ENCODE peak calls at places on chromosomes 6 and 20, in ten cellular contexts. One of them, this sample, is unnamed.
A peak's percentile ranks its signal among the peaks of the same experiment; 100 is the strongest.

GRCh38 chr20:19992996-19993908 is 23.9 kb upstream of the NAA20 start:
- DNase-seq in stomach: no peak
- DNase-seq in GM12891: no peak
- DNase-seq in sigmoid colon: no peak
- DNase-seq in endothelial cell of umbilical vein: peak; percentile 86
- DNase-seq in HL-60: no peak
- DNase-seq in GM12878: no peak
- DNase-seq in GM23338: peak; percentile 30
- DNase-seq in H1: no peak
- DNase-seq in prostate gland: peak; percentile 52
- DNase-seq in this sample: no peak

GRCh38 chr6:24673625-24674024 is 6.7 kb downstream of the ACOT13 start:
- DNase-seq in stomach: no peak
- DNase-seq in GM12891: no peak
- DNase-seq in sigmoid colon: no peak
- DNase-seq in endothelial cell of umbilical vein: no peak
- DNase-seq in HL-60: no peak
- DNase-seq in GM12878: no peak
- DNase-seq in GM23338: peak; percentile 60
- DNase-seq in H1: no peak
- DNase-seq in prostate gland: no peak
- DNase-seq in this sample: no peak

GRCh38 chr6:101266063-101266462 is 127.4 kb upstream of the GRIK2 start:
- DNase-seq in stomach: no peak
- DNase-seq in GM12891: no peak
- DNase-seq in sigmoid colon: no peak
- DNase-seq in endothelial cell of umbilical vein: no peak
- DNase-seq in HL-60: no peak
- DNase-seq in GM12878: no peak
- DNase-seq in GM23338: no peak
- DNase-seq in H1: no peak
- DNase-seq in prostate gland: no peak
- DNase-seq in this sample: no peak

GRCh38 chr20:22816016-22816415 is 219.1 kb upstream of the SSTR4 start:
- DNase-seq in stomach: no peak
- DNase-seq in GM12891: no peak
- DNase-seq in sigmoid colon: no peak
- DNase-seq in endothelial cell of umbilical vein: no peak
- DNase-seq in HL-60: no peak
- DNase-seq in GM12878: no peak
- DNase-seq in GM23338: no peak
- DNase-seq in H1: no peak
- DNase-seq in prostate gland: no peak
- DNase-seq in this sample: no peak

GRCh38 chr20:2756056-2756611 is 44.3 kb downstream of the CPXM1 start:
- DNase-seq in stomach: no peak
- DNase-seq in GM12891: no peak
- DNase-seq in sigmoid colon: peak; percentile 52
- DNase-seq in endothelial cell of umbilical vein: peak; percentile 43
- DNase-seq in HL-60: no peak
- DNase-seq in GM12878: no peak
- DNase-seq in GM23338: peak; percentile 86
- DNase-seq in H1: no peak
- DNase-seq in prostate gland: no peak
- DNase-seq in this sample: no peak

GRCh38 chr20:37378785-37379598 is 33.1 kb downstream of the SRC start:
- DNase-seq in stomach: peak; percentile 51
- DNase-seq in GM12891: no peak
- DNase-seq in sigmoid colon: peak; percentile 68
- DNase-seq in endothelial cell of umbilical vein: peak; percentile 55
- DNase-seq in HL-60: no peak
- DNase-seq in GM12878: no peak
- DNase-seq in GM23338: peak; percentile 47
- DNase-seq in H1: no peak
- DNase-seq in prostate gland: no peak
- DNase-seq in this sample: no peak

GRCh38 chr20:16290358-16290757 is 282.9 kb downstream of the KIF16B start:
- DNase-seq in stomach: no peak
- DNase-seq in GM12891: no peak
- DNase-seq in sigmoid colon: no peak
- DNase-seq in endothelial cell of umbilical vein: no peak
- DNase-seq in HL-60: no peak
- DNase-seq in GM12878: no peak
- DNase-seq in GM23338: no peak
- DNase-seq in H1: no peak
- DNase-seq in prostate gland: no peak
- DNase-seq in this sample: peak; percentile 37

GRCh38 chr6:150142657-150143501 is at the start of gene PPP1R14C:
- DNase-seq in stomach: no peak
- DNase-seq in GM12891: peak; percentile 35
- DNase-seq in sigmoid colon: no peak
- DNase-seq in endothelial cell of umbilical vein: no peak
- DNase-seq in HL-60: no peak
- DNase-seq in GM12878: no peak
- DNase-seq in GM23338: peak; percentile 82
- DNase-seq in H1: no peak
- DNase-seq in prostate gland: no peak
- DNase-seq in this sample: no peak

GRCh38 chr6:116059713-116060571 is 749 bp downstream of the FRK start:
- DNase-seq in stomach: peak; percentile 44
- DNase-seq in GM12891: no peak
- DNase-seq in sigmoid colon: no peak
- DNase-seq in endothelial cell of umbilical vein: no peak
- DNase-seq in HL-60: no peak
- DNase-seq in GM12878: peak; percentile 62
- DNase-seq in GM23338: no peak
- DNase-seq in H1: no peak
- DNase-seq in prostate gland: peak; percentile 36
- DNase-seq in this sample: no peak

GRCh38 chr6:116386581-116387299 is 16.0 kb downstream of the DSE start:
- DNase-seq in stomach: no peak
- DNase-seq in GM12891: no peak
- DNase-seq in sigmoid colon: no peak
- DNase-seq in endothelial cell of umbilical vein: peak; percentile 17
- DNase-seq in HL-60: no peak
- DNase-seq in GM12878: no peak
- DNase-seq in GM23338: no peak
- DNase-seq in H1: no peak
- DNase-seq in prostate gland: no peak
- DNase-seq in this sample: no peak

GRCh38 chr20:20946122-20946759 is 159.9 kb downstream of the LINC00237 start:
- DNase-seq in stomach: no peak
- DNase-seq in GM12891: no peak
- DNase-seq in sigmoid colon: no peak
- DNase-seq in endothelial cell of umbilical vein: no peak
- DNase-seq in HL-60: no peak
- DNase-seq in GM12878: no peak
- DNase-seq in GM23338: no peak
- DNase-seq in H1: no peak
- DNase-seq in prostate gland: no peak
- DNase-seq in this sample: no peak

GRCh38 chr20:8215516-8215915 is 83.5 kb downstream of the PLCB1 start:
- DNase-seq in stomach: no peak
- DNase-seq in GM12891: no peak
- DNase-seq in sigmoid colon: peak; percentile 71
- DNase-seq in endothelial cell of umbilical vein: peak; percentile 16
- DNase-seq in HL-60: no peak
- DNase-seq in GM12878: no peak
- DNase-seq in GM23338: no peak
- DNase-seq in H1: no peak
- DNase-seq in prostate gland: peak; percentile 20
- DNase-seq in this sample: no peak

GRCh38 chr20:13771853-13772453 is 12.8 kb downstream of the ESF1 start:
- DNase-seq in stomach: no peak
- DNase-seq in GM12891: no peak
- DNase-seq in sigmoid colon: no peak
- DNase-seq in endothelial cell of umbilical vein: peak; percentile 31
- DNase-seq in HL-60: no peak
- DNase-seq in GM12878: no peak
- DNase-seq in GM23338: peak; percentile 55
- DNase-seq in H1: no peak
- DNase-seq in prostate gland: no peak
- DNase-seq in this sample: no peak

DNA sequence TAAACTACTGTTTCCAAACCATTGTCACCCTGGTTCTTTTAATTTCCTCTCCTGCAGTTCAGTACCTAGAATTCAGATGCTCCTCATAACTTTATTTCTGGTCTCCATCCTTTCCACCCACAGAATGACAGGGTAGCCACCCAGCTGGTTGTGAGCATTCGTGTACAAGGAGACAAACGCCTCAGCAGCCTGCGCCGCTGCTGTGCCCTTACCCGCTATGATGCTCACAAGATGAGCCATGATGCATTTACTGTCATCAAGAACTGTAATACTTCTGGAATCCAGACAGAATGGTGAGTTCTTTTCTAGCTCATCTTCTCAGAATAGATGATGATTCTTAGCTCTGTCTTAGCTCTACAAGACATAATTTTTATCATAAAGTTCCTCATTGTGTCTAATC is 18.6 kb downstream of the GTPBP2 start:
- DNase-seq in stomach: no peak
- DNase-seq in GM12891: no peak
- DNase-seq in sigmoid colon: no peak
- DNase-seq in endothelial cell of umbilical vein: no peak
- DNase-seq in HL-60: no peak
- DNase-seq in GM12878: no peak
- DNase-seq in GM23338: no peak
- DNase-seq in H1: no peak
- DNase-seq in prostate gland: no peak
- DNase-seq in this sample: no peak
- TF ChIP-seq POLR2AphosphoS5 in stomach: no peak
- TF ChIP-seq POLR2AphosphoS5 in GM12891: no peak
- TF ChIP-seq POLR2AphosphoS5 in sigmoid colon: no peak
- TF ChIP-seq POLR2AphosphoS5 in endothelial cell of umbilical vein: no peak
- TF ChIP-seq POLR2AphosphoS5 in HL-60: no peak
- TF ChIP-seq POLR2AphosphoS5 in GM12878: no peak
- TF ChIP-seq POLR2AphosphoS5 in GM23338: no peak
- TF ChIP-seq POLR2AphosphoS5 in H1: no peak
- TF ChIP-seq POLR2AphosphoS5 in prostate gland: no peak
- TF ChIP-seq POLR2AphosphoS5 in this sample: no peak

GRCh38 chr6:139166238-139166955 is 31.5 kb downstream of the HECA start:
- DNase-seq in stomach: no peak
- DNase-seq in GM12891: no peak
- DNase-seq in sigmoid colon: no peak
- DNase-seq in endothelial cell of umbilical vein: no peak
- DNase-seq in HL-60: no peak
- DNase-seq in GM12878: no peak
- DNase-seq in GM23338: no peak
- DNase-seq in H1: no peak
- DNase-seq in prostate gland: no peak
- DNase-seq in this sample: no peak
- TF ChIP-seq POLR2AphosphoS5 in stomach: no peak
- TF ChIP-seq POLR2AphosphoS5 in GM12891: no peak
- TF ChIP-seq POLR2AphosphoS5 in sigmoid colon: no peak
- TF ChIP-seq POLR2AphosphoS5 in endothelial cell of umbilical vein: no peak
- TF ChIP-seq POLR2AphosphoS5 in HL-60: no peak
- TF ChIP-seq POLR2AphosphoS5 in GM12878: no peak
- TF ChIP-seq POLR2AphosphoS5 in GM23338: no peak
- TF ChIP-seq POLR2AphosphoS5 in H1: no peak
- TF ChIP-seq POLR2AphosphoS5 in prostate gland: no peak
- TF ChIP-seq POLR2AphosphoS5 in this sample: no peak

GRCh38 chr6:160357088-160357487 is 8.9 kb downstream of the SLC22A3 start:
- DNase-seq in stomach: no peak
- DNase-seq in GM12891: no peak
- DNase-seq in sigmoid colon: no peak
- DNase-seq in endothelial cell of umbilical vein: no peak
- DNase-seq in HL-60: no peak
- DNase-seq in GM12878: no peak
- DNase-seq in GM23338: no peak
- DNase-seq in H1: no peak
- DNase-seq in prostate gland: no peak
- DNase-seq in this sample: no peak
- TF ChIP-seq POLR2AphosphoS5 in stomach: no peak
- TF ChIP-seq POLR2AphosphoS5 in GM12891: no peak
- TF ChIP-seq POLR2AphosphoS5 in sigmoid colon: no peak
- TF ChIP-seq POLR2AphosphoS5 in endothelial cell of umbilical vein: no peak
- TF ChIP-seq POLR2AphosphoS5 in HL-60: no peak
- TF ChIP-seq POLR2AphosphoS5 in GM12878: no peak
- TF ChIP-seq POLR2AphosphoS5 in GM23338: no peak
- TF ChIP-seq POLR2AphosphoS5 in H1: no peak
- TF ChIP-seq POLR2AphosphoS5 in prostate gland: no peak
- TF ChIP-seq POLR2AphosphoS5 in this sample: no peak

GRCh38 chr6:11329841-11330765 is 97.6 kb upstream of the NEDD9 start:
- DNase-seq in stomach: no peak
- DNase-seq in GM12891: no peak
- DNase-seq in sigmoid colon: no peak
- DNase-seq in endothelial cell of umbilical vein: peak; percentile 53
- DNase-seq in HL-60: no peak
- DNase-seq in GM12878: no peak
- DNase-seq in GM23338: no peak
- DNase-seq in H1: no peak
- DNase-seq in prostate gland: peak; percentile 20
- DNase-seq in this sample: no peak

GRCh38 chr6:11331136-11331535 is 98.7 kb upstream of the NEDD9 start:
- DNase-seq in stomach: no peak
- DNase-seq in GM12891: no peak
- DNase-seq in sigmoid colon: no peak
- DNase-seq in endothelial cell of umbilical vein: no peak
- DNase-seq in HL-60: no peak
- DNase-seq in GM12878: no peak
- DNase-seq in GM23338: no peak
- DNase-seq in H1: no peak
- DNase-seq in prostate gland: no peak
- DNase-seq in this sample: no peak

GRCh38 chr6:11335826-11336225 is 103.4 kb upstream of the NEDD9 start:
- DNase-seq in stomach: no peak
- DNase-seq in GM12891: no peak
- DNase-seq in sigmoid colon: no peak
- DNase-seq in endothelial cell of umbilical vein: no peak
- DNase-seq in HL-60: no peak
- DNase-seq in GM12878: no peak
- DNase-seq in GM23338: no peak
- DNase-seq in H1: no peak
- DNase-seq in prostate gland: no peak
- DNase-seq in this sample: no peak

GRCh38 chr6:11332463-11332862 is 100.0 kb upstream of the NEDD9 start:
- DNase-seq in stomach: no peak
- DNase-seq in GM12891: no peak
- DNase-seq in sigmoid colon: no peak
- DNase-seq in endothelial cell of umbilical vein: no peak
- DNase-seq in HL-60: no peak
- DNase-seq in GM12878: no peak
- DNase-seq in GM23338: no peak
- DNase-seq in H1: no peak
- DNase-seq in prostate gland: no peak
- DNase-seq in this sample: no peak

DNA sequence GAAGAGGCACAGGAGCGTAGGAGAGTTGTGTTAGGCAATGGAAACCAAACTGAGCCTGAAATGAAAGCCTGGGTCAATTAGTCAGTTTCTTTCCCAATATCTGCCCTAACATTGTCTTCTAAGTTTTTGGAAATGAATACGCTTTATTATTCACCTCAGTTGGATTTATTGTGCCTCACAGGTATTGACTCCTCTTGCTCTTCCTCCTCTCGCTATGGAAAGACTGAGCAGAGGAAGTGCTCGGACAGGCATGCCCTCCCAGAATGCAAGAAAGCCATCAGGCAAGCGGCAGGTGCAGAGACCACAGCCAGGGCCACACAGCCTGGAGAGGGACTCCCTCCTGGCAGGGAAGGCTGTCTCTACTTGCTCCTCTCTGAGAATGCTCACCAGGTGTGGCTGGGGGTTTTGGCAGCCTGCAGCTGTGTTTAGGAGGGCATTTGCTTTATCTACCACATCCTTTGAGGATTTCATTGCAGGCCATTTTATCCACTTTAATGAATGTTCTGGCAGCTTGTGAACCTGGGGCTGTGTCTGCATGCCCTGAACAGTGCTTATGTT is 100.9 kb upstream of the NEDD9 start:
- DNase-seq in stomach: no peak
- DNase-seq in GM12891: no peak
- DNase-seq in sigmoid colon: no peak
- DNase-seq in endothelial cell of umbilical vein: no peak
- DNase-seq in HL-60: no peak
- DNase-seq in GM12878: no peak
- DNase-seq in GM23338: peak; percentile 12
- DNase-seq in H1: no peak
- DNase-seq in prostate gland: no peak
- DNase-seq in this sample: no peak
- TF ChIP-seq POLR2AphosphoS5 in stomach: no peak
- TF ChIP-seq POLR2AphosphoS5 in GM12891: no peak
- TF ChIP-seq POLR2AphosphoS5 in sigmoid colon: no peak
- TF ChIP-seq POLR2AphosphoS5 in endothelial cell of umbilical vein: no peak
- TF ChIP-seq POLR2AphosphoS5 in HL-60: no peak
- TF ChIP-seq POLR2AphosphoS5 in GM12878: no peak
- TF ChIP-seq POLR2AphosphoS5 in GM23338: no peak
- TF ChIP-seq POLR2AphosphoS5 in H1: no peak
- TF ChIP-seq POLR2AphosphoS5 in prostate gland: no peak
- TF ChIP-seq POLR2AphosphoS5 in this sample: no peak